ENCODE peak calls at places on chromosome 13, in five cellular contexts. One of them, this sample, is unnamed.

GRCh38 chr13:91369432-91369831 is 21.9 kb downstream of the MIR17HG start:
- DNase-seq in uterus: no peak
- DNase-seq in adrenal gland: no peak
- DNase-seq in ovary: no peak
- DNase-seq in A549: no peak
- DNase-seq in this sample: no peak

GRCh38 chr13:113527272-113527958 is 36.9 kb upstream of the DCUN1D2 start:
- DNase-seq in uterus: no peak
- DNase-seq in adrenal gland: no peak
- DNase-seq in ovary: no peak
- DNase-seq in A549: no peak
- DNase-seq in this sample: no peak

GRCh38 chr13:67726979-67727378 is 496.8 kb upstream of the PCDH9 start:
- DNase-seq in uterus: no peak
- DNase-seq in adrenal gland: peak; percentile 25
- DNase-seq in ovary: no peak
- DNase-seq in A549: no peak
- DNase-seq in this sample: no peak

GRCh38 chr13:48818495-48818961 is 157.2 kb upstream of the FNDC3A start:
- DNase-seq in uterus: no peak
- DNase-seq in adrenal gland: peak; percentile 27
- DNase-seq in ovary: no peak
- DNase-seq in A549: peak; percentile 47
- DNase-seq in this sample: no peak

GRCh38 chr13:24784319-24784718 is 20.4 kb downstream of the RNF17 start:
- DNase-seq in uterus: no peak
- DNase-seq in adrenal gland: no peak
- DNase-seq in ovary: no peak
- DNase-seq in A549: no peak
- DNase-seq in this sample: no peak

GRCh38 chr13:92143766-92144165 is 745.3 kb downstream of the GPC5 start:
- DNase-seq in uterus: no peak
- DNase-seq in adrenal gland: no peak
- DNase-seq in ovary: no peak
- DNase-seq in A549: no peak
- DNase-seq in this sample: no peak

GRCh38 chr13:109145631-109146030 is 516.2 kb downstream of the MYO16 start:
- DNase-seq in uterus: no peak
- DNase-seq in adrenal gland: peak; percentile 70
- DNase-seq in ovary: no peak
- DNase-seq in A549: peak; percentile 78
- DNase-seq in this sample: no peak

GRCh38 chr13:113169277-113170272 is 11.1 kb downstream of the PROZ start:
- DNase-seq in uterus: no peak
- DNase-seq in adrenal gland: no peak
- DNase-seq in ovary: no peak
- DNase-seq in A549: no peak
- DNase-seq in this sample: no peak

GRCh38 chr13:114101325-114101821 is 31.1 kb downstream of the RASA3 start:
- DNase-seq in uterus: peak; percentile 41
- DNase-seq in adrenal gland: peak; percentile 2
- DNase-seq in ovary: peak; percentile 35
- DNase-seq in A549: no peak
- DNase-seq in this sample: no peak

GRCh38 chr13:30659980-30660379 is 42.3 kb downstream of the USPL1 start:
- DNase-seq in uterus: no peak
- DNase-seq in adrenal gland: no peak
- DNase-seq in ovary: no peak
- DNase-seq in A549: no peak
- DNase-seq in this sample: no peak

GRCh38 chr13:40503966-40504591 is 162.4 kb downstream of the FOXO1 start:
- DNase-seq in uterus: no peak
- DNase-seq in adrenal gland: no peak
- DNase-seq in ovary: no peak
- DNase-seq in A549: peak; percentile 90
- DNase-seq in this sample: no peak

GRCh38 chr13:40984670-40985366 is 34.3 kb downstream of the ELF1 start:
- DNase-seq in uterus: no peak
- DNase-seq in adrenal gland: peak; percentile 16
- DNase-seq in ovary: no peak
- DNase-seq in A549: no peak
- DNase-seq in this sample: no peak

GRCh38 chr13:38213307-38213706 is 136.3 kb upstream of the UFM1 start:
- DNase-seq in uterus: no peak
- DNase-seq in adrenal gland: no peak
- DNase-seq in ovary: no peak
- DNase-seq in A549: no peak
- DNase-seq in this sample: no peak

GRCh38 chr13:39217471-39217870 is 179.2 kb downstream of the NHLRC3 start:
- DNase-seq in uterus: no peak
- DNase-seq in adrenal gland: no peak
- DNase-seq in ovary: no peak
- DNase-seq in A549: no peak
- DNase-seq in this sample: no peak

GRCh38 chr13:47929156-47929555 is 71.9 kb downstream of the SUCLA2 start:
- DNase-seq in uterus: no peak
- DNase-seq in adrenal gland: no peak
- DNase-seq in ovary: no peak
- DNase-seq in A549: no peak
- DNase-seq in this sample: no peak

GRCh38 chr13:30607908-30608307 is 9.8 kb upstream of the USPL1 start:
- DNase-seq in uterus: no peak
- DNase-seq in adrenal gland: no peak
- DNase-seq in ovary: no peak
- DNase-seq in A549: no peak
- DNase-seq in this sample: no peak

GRCh38 chr13:23988546-23989122 is 91.3 kb upstream of the C1QTNF9B start:
- DNase-seq in uterus: no peak
- DNase-seq in adrenal gland: no peak
- DNase-seq in ovary: no peak
- DNase-seq in A549: no peak
- DNase-seq in this sample: no peak

GRCh38 chr13:61029064-61029463 is 386.6 kb downstream of the PCDH20 start:
- DNase-seq in uterus: no peak
- DNase-seq in adrenal gland: no peak
- DNase-seq in ovary: no peak
- DNase-seq in A549: no peak
- DNase-seq in this sample: no peak

GRCh38 chr13:31722684-31723083 is 16.6 kb upstream of the RXFP2 start:
- DNase-seq in uterus: no peak
- DNase-seq in adrenal gland: no peak
- DNase-seq in ovary: no peak
- DNase-seq in A549: no peak
- DNase-seq in this sample: no peak

GRCh38 chr13:23654111-23655110 is 84.2 kb downstream of the TNFRSF19 start:
- DNase-seq in uterus: no peak
- DNase-seq in adrenal gland: no peak
- DNase-seq in ovary: no peak
- DNase-seq in A549: no peak
- DNase-seq in this sample: no peak

GRCh38 chr13:106523566-106523965 is 11.9 kb downstream of the EFNB2 start:
- DNase-seq in uterus: no peak
- DNase-seq in adrenal gland: no peak
- DNase-seq in ovary: no peak
- DNase-seq in A549: no peak
- DNase-seq in this sample: no peak

GRCh38 chr13:94419304-94419943 is 60.1 kb downstream of the DCT start:
- DNase-seq in uterus: no peak
- DNase-seq in adrenal gland: no peak
- DNase-seq in ovary: no peak
- DNase-seq in A549: no peak
- DNase-seq in this sample: no peak

GRCh38 chr13:45781553-45782326 is 69.8 kb downstream of the SIAH3 start:
- DNase-seq in uterus: peak; percentile 29
- DNase-seq in adrenal gland: peak; percentile 39
- DNase-seq in ovary: peak; percentile 25
- DNase-seq in A549: no peak
- DNase-seq in this sample: no peak

GRCh38 chr13:108346376-108346775 is 76.9 kb downstream of the TNFSF13B start:
- DNase-seq in uterus: no peak
- DNase-seq in adrenal gland: no peak
- DNase-seq in ovary: no peak
- DNase-seq in A549: no peak
- DNase-seq in this sample: no peak

GRCh38 chr13:41133951-41134350 is 1.3 kb upstream of the KBTBD6 start:
- DNase-seq in uterus: no peak
- DNase-seq in adrenal gland: no peak
- DNase-seq in ovary: no peak
- DNase-seq in A549: no peak
- DNase-seq in this sample: no peak

GRCh38 chr13:70568571-70568970 is 460.3 kb upstream of the KLHL1 start:
- DNase-seq in uterus: no peak
- DNase-seq in adrenal gland: peak; percentile 16
- DNase-seq in ovary: no peak
- DNase-seq in A549: peak; percentile 45
- DNase-seq in this sample: no peak
- H3K27ac ChIP-seq in uterus: no peak overlapping the region
- H3K27ac ChIP-seq in adrenal gland: no peak overlapping the region
- H3K27ac ChIP-seq in ovary: no peak overlapping the region
- H3K27ac ChIP-seq in A549: no peak overlapping the region
- H3K27ac ChIP-seq in this sample: no peak overlapping the region

GRCh38 chr13:22506286-22506685 is 674.5 kb upstream of the SGCG start:
- DNase-seq in uterus: no peak
- DNase-seq in adrenal gland: peak; percentile 23
- DNase-seq in ovary: no peak
- DNase-seq in A549: no peak
- DNase-seq in this sample: no peak
- H3K27ac ChIP-seq in uterus: peak overlapping the region; percentile 58
- H3K27ac ChIP-seq in adrenal gland: peak overlapping the region; percentile 83
- H3K27ac ChIP-seq in ovary: peak overlapping the region; percentile 42
- H3K27ac ChIP-seq in A549: no peak overlapping the region
- H3K27ac ChIP-seq in this sample: no peak overlapping the region

DNA sequence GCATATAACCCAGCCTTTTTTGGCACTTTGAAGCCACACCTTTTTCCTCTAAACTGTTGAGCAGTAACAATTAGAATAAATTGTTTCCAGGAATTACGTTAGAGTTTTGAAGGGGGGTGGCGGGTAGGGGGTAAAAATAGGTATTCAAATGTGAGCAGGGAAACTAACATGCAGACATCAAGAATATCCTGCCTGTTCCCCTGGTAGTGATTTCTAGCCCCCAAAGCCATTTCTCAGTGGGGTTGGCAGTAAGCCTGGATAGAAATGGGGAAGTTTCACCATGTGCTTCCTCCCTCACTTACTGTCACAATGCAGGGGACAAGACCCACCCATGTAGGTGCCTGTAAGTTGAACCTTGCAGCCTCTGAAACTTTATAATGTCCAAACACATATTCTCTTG is 3.8 kb downstream of the DOCK9 start:
- DNase-seq in uterus: no peak
- DNase-seq in adrenal gland: no peak
- DNase-seq in ovary: no peak
- DNase-seq in A549: no peak
- DNase-seq in this sample: no peak
- H3K27ac ChIP-seq in uterus: peak overlapping the region; percentile 27
- H3K27ac ChIP-seq in adrenal gland: no peak overlapping the region
- H3K27ac ChIP-seq in ovary: no peak overlapping the region
- H3K27ac ChIP-seq in A549: no peak overlapping the region
- H3K27ac ChIP-seq in this sample: no peak overlapping the region

DNA sequence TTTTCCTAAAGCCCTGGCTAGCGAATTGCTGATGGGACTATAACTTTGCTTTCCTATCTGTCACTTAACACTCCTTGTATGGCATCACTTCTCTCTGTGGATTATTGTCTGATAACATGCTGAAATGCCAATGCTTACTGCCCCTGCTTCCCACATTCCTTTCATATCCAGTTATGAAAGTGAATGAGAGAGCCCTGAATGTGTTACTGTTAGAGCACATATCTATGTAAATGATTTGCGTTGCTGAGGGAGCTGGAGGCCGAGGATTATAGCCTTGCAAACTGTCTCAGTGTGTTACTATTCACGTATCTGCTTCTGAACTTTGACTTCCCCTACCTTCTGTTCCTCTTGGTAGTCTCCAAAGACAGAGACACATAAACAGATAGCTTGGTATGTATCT is 37.8 kb downstream of the POLR1D start:
- DNase-seq in uterus: no peak
- DNase-seq in adrenal gland: no peak
- DNase-seq in ovary: no peak
- DNase-seq in A549: no peak
- DNase-seq in this sample: no peak
- H3K27ac ChIP-seq in uterus: no peak overlapping the region
- H3K27ac ChIP-seq in adrenal gland: no peak overlapping the region
- H3K27ac ChIP-seq in ovary: no peak overlapping the region
- H3K27ac ChIP-seq in A549: no peak overlapping the region
- H3K27ac ChIP-seq in this sample: no peak overlapping the region

DNA sequence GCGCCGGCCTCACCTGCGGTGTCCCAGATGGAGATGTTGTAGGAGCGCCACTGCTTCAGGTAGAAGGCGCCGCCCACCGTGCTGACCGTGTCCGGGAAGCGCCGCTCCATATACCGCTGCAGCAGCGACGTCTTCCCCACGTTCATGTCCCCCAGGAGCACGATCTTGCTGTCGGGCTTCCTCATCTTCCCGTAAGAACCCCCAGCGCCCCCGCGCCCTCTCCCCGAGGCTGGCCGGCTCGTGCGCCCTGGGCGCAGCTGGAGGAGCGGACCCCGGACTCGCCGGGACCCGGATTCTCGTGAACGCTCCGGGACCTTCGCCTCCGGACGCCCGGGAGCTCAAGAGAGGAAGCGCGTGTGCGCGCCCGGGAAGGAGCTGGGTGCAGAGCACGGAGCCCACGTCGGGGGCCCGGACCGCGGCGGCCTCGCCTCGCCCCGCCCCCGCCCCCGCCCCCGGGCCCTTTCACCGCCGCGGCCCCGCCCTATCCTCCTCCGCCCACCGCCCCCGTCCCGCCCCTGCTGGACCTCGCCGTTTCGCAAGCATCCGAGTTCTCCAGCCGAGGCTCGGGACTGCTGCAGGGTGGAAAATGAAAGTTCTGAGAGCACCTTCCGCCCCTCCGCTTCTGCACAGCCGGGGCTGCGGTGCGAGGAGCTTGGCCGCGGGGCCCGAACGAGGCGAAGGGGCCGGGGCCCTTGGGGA is at the start of gene RAB20:
- DNase-seq in uterus: peak; percentile 84
- DNase-seq in adrenal gland: peak; percentile 94
- DNase-seq in ovary: peak; percentile 91
- DNase-seq in A549: peak; percentile 50
- DNase-seq in this sample: peak; percentile 34
- H3K27ac ChIP-seq in uterus: peak within 1 kb of the TSS; percentile 80
- H3K27ac ChIP-seq in adrenal gland: peak within 1 kb of the TSS; percentile 95
- H3K27ac ChIP-seq in ovary: peak within 1 kb of the TSS; percentile 95
- H3K27ac ChIP-seq in A549: peak within 1 kb of the TSS; percentile 66
- H3K27ac ChIP-seq in this sample: peak within 1 kb of the TSS; percentile 77